ENCODE peak calls at places on chromosomes 3 and 15, in four cellular contexts. J, B, I and Y are unnamed samples.

GRCh38 chr3:144496116-144496835 is 524.7 kb downstream of the DIPK2A start:
- DNase-seq in B (no peak), J (no peak), I (no peak), Y (no peak)

GRCh38 chr3:67329358-67329757 is 325.1 kb downstream of the SUCLG2 start:
- DNase-seq in B (no peak), I (no peak), J (no peak), Y (no peak)

GRCh38 chr15:57320543-57321220 is 55.6 kb upstream of the CGNL1 start:
- DNase-seq in I (no peak), J (peak; percentile 80), B (no peak), Y (no peak)

GRCh38 chr3:121918779-121919483 is 24.7 kb downstream of the SLC15A2 start:
- DNase-seq in I (no peak), J (no peak), B (no peak), Y (no peak)

GRCh38 chr15:27365441-27365840 is 394.5 kb downstream of the GABRG3 start:
- DNase-seq in I (no peak), B (no peak), J (no peak), Y (no peak)

GRCh38 chr3:72145506-72146380 is 360.8 kb upstream of the PROK2 start:
- DNase-seq in I (no peak), J (no peak), B (no peak), Y (no peak)

GRCh38 chr3:21159565-21159950 is 591.5 kb downstream of the ZNF385D start:
- DNase-seq in I (no peak), J (no peak), B (no peak), Y (no peak)

GRCh38 chr15:29860872-29861271 is 38.6 kb upstream of the TJP1 start:
- DNase-seq in J (no peak), I (no peak), B (no peak), Y (no peak)

GRCh38 chr3:69500604-69501003 is 114.7 kb upstream of the FRMD4B start:
- DNase-seq in I (no peak), B (no peak), J (peak; percentile 58), Y (no peak)

GRCh38 chr3:79497447-79498111 is 270.2 kb downstream of the ROBO1 start:
- DNase-seq in J (peak; percentile 18), B (no peak), I (no peak), Y (no peak)